ENCODE peak calls at places on chromosomes 11 and 22, in nine cellular contexts. C is fibroblast of lung; Z is mucosa of descending colon; U is choroid plexus epithelial cell; Y is A549; R is tibial nerve; D is H7; G is right lobe of liver; B is CD8-positive, alpha-beta T cell. V is an unnamed sample.
A peak's percentile ranks its signal among the peaks of the same experiment; 100 is the strongest.

GRCh38 chr22:39868741-39869140 is 24.8 kb downstream of the ENTHD1 start:
- DNase-seq in D (no peak), C (peak; percentile 6), Z (no peak), R (no peak), U (no peak), B (no peak), Y (no peak), G (no peak), V (no peak)

GRCh38 chr11:94423467-94423866 is 22.2 kb upstream of the GPR83 start:
- DNase-seq in Z (no peak), Y (no peak), B (no peak), D (no peak), U (no peak), G (no peak), R (no peak), C (no peak), V (no peak)

GRCh38 chr11:76629853-76630599 is 40.5 kb downstream of the LRRC32 start:
- DNase-seq in D (peak; percentile 40), Y (no peak), C (no peak), B (no peak), U (peak; percentile 43), G (peak; percentile 75), Z (peak; percentile 68), R (peak; percentile 68), V (no peak)

GRCh38 chr22:49638788-49639187 is 188.9 kb downstream of the BRD1 start:
- DNase-seq in R (no peak), Y (no peak), B (no peak), D (no peak), U (no peak), C (peak; percentile 43), G (peak; percentile 49), Z (no peak), V (no peak)

GRCh38 chr22:44147821-44148574 is 32.7 kb upstream of the PARVG start:
- DNase-seq in R (no peak), Z (no peak), C (peak; percentile 83), Y (no peak), U (peak; percentile 86), B (no peak), G (no peak), D (peak; percentile 87), V (no peak)

GRCh38 chr22:22849640-22850610 is 37.7 kb upstream of the IGLL5 start:
- DNase-seq in R (no peak), Y (no peak), G (no peak), B (no peak), Z (no peak), C (no peak), D (no peak), U (no peak), V (no peak)

GRCh38 chr11:121870202-121871045 is 245.6 kb downstream of the BLID start:
- DNase-seq in G (no peak), B (no peak), C (peak; percentile 31), Y (no peak), D (peak; percentile 19), Z (no peak), U (peak; percentile 48), R (peak; percentile 49), V (no peak)

GRCh38 chr11:129657866-129658557 is 157.6 kb upstream of the TMEM45B start:
- DNase-seq in Y (no peak), C (no peak), Z (no peak), U (no peak), B (no peak), G (no peak), R (no peak), D (no peak), V (no peak)

GRCh38 chr11:123799438-123799837 is 6.7 kb downstream of the OR6M1 start:
- DNase-seq in B (no peak), U (no peak), Z (no peak), G (no peak), Y (no peak), D (no peak), C (no peak), R (no peak), V (no peak)

GRCh38 chr11:61131586-61131985 is 29.3 kb downstream of the CD5 start:
- DNase-seq in Y (no peak), C (no peak), R (no peak), Z (no peak), U (no peak), D (no peak), B (no peak), G (no peak), V (no peak)
- H3K4me3 ChIP-seq in Y (no peak overlapping the region), C (no peak overlapping the region), R (no peak overlapping the region), Z (no peak overlapping the region), U (no peak overlapping the region), D (no peak overlapping the region), B (no peak overlapping the region), G (no peak overlapping the region), V (no peak overlapping the region)

GRCh38 chr11:111925953-111926352 is 7.2 kb downstream of the C11orf52 start:
- DNase-seq in C (no peak), Y (no peak), B (no peak), U (no peak), R (no peak), Z (no peak), G (no peak), D (no peak), V (no peak)
- H3K4me3 ChIP-seq in C (no peak overlapping the region), Y (no peak overlapping the region), B (no peak overlapping the region), U (no peak overlapping the region), R (no peak overlapping the region), Z (no peak overlapping the region), G (no peak overlapping the region), D (no peak overlapping the region), V (no peak overlapping the region)

DNA sequence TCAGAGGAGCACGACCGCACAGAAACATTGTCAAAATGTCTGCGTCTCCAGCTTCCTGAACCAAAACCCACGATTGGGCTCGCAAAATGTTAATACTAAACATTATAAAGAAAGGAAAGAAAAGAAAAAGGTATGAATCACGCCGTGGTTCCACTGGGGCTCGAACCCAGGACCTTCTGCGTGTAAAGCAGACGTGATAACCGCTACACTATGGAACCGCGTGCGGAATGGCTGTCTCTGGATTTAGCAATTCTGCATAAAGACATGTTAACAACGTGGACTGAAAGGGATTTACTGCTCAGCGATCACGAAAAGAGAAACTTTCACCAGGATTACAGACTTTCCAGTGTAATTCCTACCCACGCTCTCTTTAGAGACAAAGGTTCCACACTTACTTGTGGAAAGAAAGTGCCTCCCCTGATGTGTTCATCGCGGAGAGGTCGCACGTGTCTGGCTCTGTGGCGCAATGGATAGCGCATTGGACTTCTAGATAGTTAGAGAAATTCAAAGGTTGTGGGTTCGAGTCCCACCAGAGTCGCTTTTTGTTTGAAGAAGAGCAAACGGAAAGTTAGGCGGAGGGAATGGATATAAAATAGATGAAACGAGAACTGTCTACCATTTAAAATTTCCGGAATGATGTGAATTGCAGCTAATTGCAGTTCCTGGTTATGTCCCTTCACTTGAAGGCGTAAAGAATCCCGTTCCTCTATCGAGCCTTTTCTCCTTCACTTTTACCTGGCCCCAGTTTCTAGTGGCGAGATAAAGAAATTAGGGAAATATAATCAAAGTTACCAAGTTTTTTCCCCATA is 39.7 kb downstream of the OR4D9 start:
- DNase-seq in R (peak; percentile 90), Z (peak; percentile 74), C (peak; percentile 83), B (peak; percentile 65), U (peak; percentile 93), Y (peak; percentile 95), G (peak; percentile 64), D (no peak), V (peak; percentile 68)
- H3K4me3 ChIP-seq in R (peak overlapping the region; percentile 56), Z (no peak overlapping the region), C (peak overlapping the region; percentile 66), B (peak overlapping the region; percentile 67), U (peak overlapping the region; percentile 70), Y (peak overlapping the region; percentile 68), G (peak overlapping the region; percentile 51), D (peak overlapping the region; percentile 60), V (peak overlapping the region; percentile 67)

GRCh38 chr22:45321827-45322226 is 12.1 kb downstream of the FAM118A start:
- DNase-seq in C (no peak), R (no peak), Z (no peak), G (no peak), D (no peak), U (no peak), B (no peak), Y (no peak), V (no peak)
- H3K4me3 ChIP-seq in C (no peak overlapping the region), R (no peak overlapping the region), Z (no peak overlapping the region), G (no peak overlapping the region), D (no peak overlapping the region), U (no peak overlapping the region), B (no peak overlapping the region), Y (no peak overlapping the region), V (no peak overlapping the region)

DNA sequence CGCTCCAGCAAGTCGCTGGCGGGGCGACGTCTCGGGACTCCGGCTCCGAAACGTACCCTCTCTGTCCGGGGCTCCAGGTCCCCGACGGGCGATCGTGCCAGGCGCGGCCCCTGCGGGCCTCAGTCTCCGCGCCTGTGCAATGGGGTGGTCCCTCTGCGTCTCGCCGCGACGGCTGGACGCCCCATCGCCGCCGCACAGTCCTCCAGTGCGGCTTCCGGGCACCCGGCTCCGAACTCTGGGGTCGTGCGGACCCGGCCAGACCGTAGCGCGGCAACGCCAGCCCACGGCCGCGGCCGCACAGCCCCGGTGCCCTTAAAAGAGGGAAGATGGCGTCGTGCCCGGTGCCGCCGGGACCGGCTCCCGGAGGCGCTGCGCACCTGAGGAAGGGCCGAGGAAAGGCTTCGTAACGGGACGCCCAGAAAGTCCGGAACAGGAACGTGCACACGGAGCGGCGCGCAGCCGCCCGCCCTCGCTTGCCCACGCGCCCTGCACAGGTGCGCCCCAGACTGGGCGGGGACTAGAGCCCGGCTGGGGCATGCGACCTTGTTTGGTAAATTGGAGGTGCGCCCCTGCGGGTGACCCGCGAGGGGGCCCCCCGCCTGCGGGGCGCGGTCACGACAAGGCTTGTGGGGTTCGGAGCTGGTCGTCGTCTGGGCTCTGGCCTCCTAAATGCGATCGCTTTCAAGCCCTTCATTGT is 525 bp downstream of the BIK start:
- DNase-seq in Z (peak; percentile 78), B (peak; percentile 25), R (no peak), G (peak; percentile 39), C (no peak), D (peak; percentile 79), U (no peak), Y (no peak), V (no peak)
- H3K4me3 ChIP-seq in Z (peak overlapping the region; percentile 27), B (peak overlapping the region; percentile 82), R (peak overlapping the region; percentile 62), G (peak overlapping the region; percentile 60), C (peak overlapping the region; percentile 27), D (peak overlapping the region; percentile 54), U (peak overlapping the region; percentile 42), Y (peak overlapping the region; percentile 73), V (peak overlapping the region; percentile 24)

DNA sequence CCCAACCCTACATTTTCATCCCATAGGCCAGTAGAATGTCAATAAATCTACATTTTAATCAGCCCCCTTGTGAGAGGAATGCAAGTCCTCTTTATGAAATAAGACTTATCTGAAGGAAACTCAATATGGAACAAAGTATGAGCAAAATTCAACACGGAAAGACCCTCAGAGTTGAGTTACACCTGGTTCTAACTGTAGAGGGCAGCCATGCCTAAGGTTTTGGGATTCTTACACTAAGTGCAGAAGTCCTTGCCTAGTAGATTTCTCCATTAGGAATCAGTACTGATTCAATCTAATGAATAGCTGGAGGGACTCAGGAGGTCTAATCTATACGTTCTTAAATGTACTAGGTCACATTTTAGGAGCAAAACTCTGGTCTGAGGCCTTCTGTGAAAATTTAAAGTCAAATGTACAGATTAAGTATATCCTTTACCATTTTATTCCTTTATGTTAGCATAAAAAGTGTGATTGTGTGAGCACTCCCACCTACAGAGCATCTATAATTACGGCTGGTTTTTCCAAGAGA is 904.5 kb downstream of the DLG2 start:
- DNase-seq in Z (no peak), G (no peak), U (no peak), D (peak; percentile 26), C (no peak), Y (peak; percentile 12), B (no peak), R (no peak), V (no peak)
- H3K4me3 ChIP-seq in Z (no peak overlapping the region), G (no peak overlapping the region), U (no peak overlapping the region), D (no peak overlapping the region), C (no peak overlapping the region), Y (no peak overlapping the region), B (no peak overlapping the region), R (no peak overlapping the region), V (no peak overlapping the region)

V was measured in BJ.